ENCODE peak calls at places on chromosomes 12 and 14, in nine cellular contexts. One of them, this sample, is unnamed. For H3K4me1 and H3K27me3, the result is how much of the 10 kb centered on the place peaks cover.

GRCh38 chr12:126890097-126890496 is 1376.9 kb upstream of the TMEM132C start:
- DNase-seq in esophagus muscularis mucosa: peak
- DNase-seq in sigmoid colon: no peak
- DNase-seq in ovary: no peak
- DNase-seq in H1: no peak
- DNase-seq in tibial nerve: no peak
- DNase-seq in stomach: no peak
- DNase-seq in SK-N-SH: no peak
- DNase-seq in HepG2: no peak
- DNase-seq in this sample: no peak

GRCh38 chr12:47832263-47832933 is 12.7 kb upstream of the HDAC7 start:
- DNase-seq in tibial nerve: no peak
- DNase-seq in HepG2: no peak
- DNase-seq in H1: no peak
- DNase-seq in esophagus muscularis mucosa: no peak
- DNase-seq in sigmoid colon: no peak
- DNase-seq in stomach: no peak
- DNase-seq in ovary: no peak
- DNase-seq in SK-N-SH: no peak
- DNase-seq in this sample: no peak

GRCh38 chr14:70073924-70074566 is 114.7 kb downstream of the SLC8A3 start:
- DNase-seq in ovary: peak
- DNase-seq in stomach: peak
- DNase-seq in esophagus muscularis mucosa: no peak
- DNase-seq in HepG2: peak
- DNase-seq in sigmoid colon: no peak
- DNase-seq in SK-N-SH: peak
- DNase-seq in H1: peak
- DNase-seq in tibial nerve: no peak
- DNase-seq in this sample: peak

GRCh38 chr12:63889236-63889635 is 44.7 kb downstream of the SRGAP1 start:
- DNase-seq in HepG2: no peak
- DNase-seq in H1: no peak
- DNase-seq in esophagus muscularis mucosa: no peak
- DNase-seq in sigmoid colon: no peak
- DNase-seq in stomach: no peak
- DNase-seq in tibial nerve: no peak
- DNase-seq in SK-N-SH: no peak
- DNase-seq in ovary: no peak
- DNase-seq in this sample: no peak

GRCh38 chr12:65877836-65878235 is 53.6 kb downstream of the HMGA2 start:
- DNase-seq in ovary: no peak
- DNase-seq in HepG2: no peak
- DNase-seq in H1: no peak
- DNase-seq in tibial nerve: no peak
- DNase-seq in esophagus muscularis mucosa: no peak
- DNase-seq in stomach: no peak
- DNase-seq in sigmoid colon: no peak
- DNase-seq in SK-N-SH: no peak
- DNase-seq in this sample: no peak

GRCh38 chr14:24761141-24761540 is 127.2 kb upstream of the GZMB start:
- DNase-seq in esophagus muscularis mucosa: no peak
- DNase-seq in HepG2: peak
- DNase-seq in H1: no peak
- DNase-seq in SK-N-SH: no peak
- DNase-seq in tibial nerve: no peak
- DNase-seq in ovary: no peak
- DNase-seq in stomach: no peak
- DNase-seq in sigmoid colon: no peak
- DNase-seq in this sample: no peak

GRCh38 chr12:12749433-12749832 is 32.3 kb downstream of the CDKN1B start:
- DNase-seq in sigmoid colon: no peak
- DNase-seq in SK-N-SH: no peak
- DNase-seq in ovary: peak
- DNase-seq in stomach: no peak
- DNase-seq in HepG2: peak
- DNase-seq in tibial nerve: no peak
- DNase-seq in esophagus muscularis mucosa: no peak
- DNase-seq in H1: no peak
- DNase-seq in this sample: no peak

GRCh38 chr12:113960030-113960429 is 6.1 kb downstream of the RBM19 start:
- DNase-seq in esophagus muscularis mucosa: no peak
- DNase-seq in SK-N-SH: no peak
- DNase-seq in ovary: no peak
- DNase-seq in stomach: no peak
- DNase-seq in tibial nerve: no peak
- DNase-seq in sigmoid colon: no peak
- DNase-seq in H1: no peak
- DNase-seq in HepG2: no peak
- DNase-seq in this sample: no peak

GRCh38 chr12:6959376-6960290 is 8.5 kb downstream of the PTPN6 start:
- DNase-seq in tibial nerve: no peak
- DNase-seq in HepG2: no peak
- DNase-seq in SK-N-SH: no peak
- DNase-seq in sigmoid colon: peak
- DNase-seq in stomach: no peak
- DNase-seq in esophagus muscularis mucosa: no peak
- DNase-seq in H1: no peak
- DNase-seq in ovary: peak
- DNase-seq in this sample: no peak

GRCh38 chr12:6958609-6959375 is 7.6 kb downstream of the PTPN6 start:
- DNase-seq in ovary: peak
- DNase-seq in SK-N-SH: peak
- DNase-seq in sigmoid colon: peak
- DNase-seq in tibial nerve: no peak
- DNase-seq in esophagus muscularis mucosa: no peak
- DNase-seq in stomach: no peak
- DNase-seq in H1: no peak
- DNase-seq in HepG2: no peak
- DNase-seq in this sample: no peak

GRCh38 chr12:6961278-6961694 is 9.2 kb downstream of the PHB2 start:
- DNase-seq in stomach: peak
- DNase-seq in ovary: peak
- DNase-seq in SK-N-SH: peak
- DNase-seq in sigmoid colon: peak
- DNase-seq in HepG2: no peak
- DNase-seq in H1: no peak
- DNase-seq in esophagus muscularis mucosa: no peak
- DNase-seq in tibial nerve: no peak
- DNase-seq in this sample: peak

GRCh38 chr12:6961695-6962284 is 8.7 kb downstream of the PHB2 start:
- DNase-seq in stomach: peak
- DNase-seq in esophagus muscularis mucosa: no peak
- DNase-seq in SK-N-SH: peak
- DNase-seq in H1: no peak
- DNase-seq in ovary: peak
- DNase-seq in sigmoid colon: peak
- DNase-seq in HepG2: peak
- DNase-seq in tibial nerve: no peak
- DNase-seq in this sample: peak

DNA sequence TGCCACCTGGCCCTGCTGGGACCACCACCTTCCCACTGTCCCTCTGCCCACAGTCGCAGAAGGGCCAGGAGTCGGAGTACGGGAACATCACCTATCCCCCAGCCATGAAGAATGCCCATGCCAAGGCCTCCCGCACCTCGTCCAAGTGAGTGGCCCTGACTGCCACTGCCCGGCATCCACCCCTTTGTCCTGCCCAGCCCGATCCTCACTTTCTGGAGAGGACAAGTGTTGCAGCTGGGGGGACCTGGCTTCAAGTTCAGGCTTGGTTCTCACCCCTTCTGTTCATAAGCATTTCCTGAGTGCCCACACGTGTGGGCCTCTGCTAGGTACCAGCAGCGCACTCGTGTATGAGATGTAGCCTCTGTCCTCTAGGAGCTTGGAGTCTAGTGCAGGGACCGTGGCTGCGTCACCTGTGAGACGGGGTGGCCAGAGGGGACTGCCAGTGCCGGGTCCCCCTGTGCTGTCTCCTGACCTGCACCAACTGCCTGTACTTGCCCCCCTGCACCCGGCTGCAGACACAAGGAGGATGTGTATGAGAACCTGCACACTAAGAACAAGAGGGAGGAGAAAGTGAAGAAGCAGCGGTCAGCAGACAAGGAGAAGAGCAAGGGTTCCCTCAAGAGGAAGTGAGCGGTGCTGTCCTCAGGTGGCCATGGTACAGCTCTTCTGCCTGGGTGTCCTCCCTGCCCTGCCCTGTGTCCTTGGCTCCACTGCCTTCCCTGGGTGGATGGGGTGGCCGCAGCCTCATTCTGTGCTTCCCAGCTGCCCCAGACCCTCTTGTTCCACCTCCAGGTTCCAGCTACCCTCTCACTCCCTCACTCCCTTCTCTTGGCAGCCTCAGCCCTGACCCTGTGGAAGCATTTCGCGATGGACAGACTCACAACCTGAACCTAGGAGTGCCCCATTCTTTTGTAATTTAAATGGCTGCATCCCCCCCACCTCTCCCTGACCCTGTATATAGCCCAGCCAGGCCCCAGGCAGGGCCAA is 9.4 kb downstream of the PTPN6 start:
- DNase-seq in SK-N-SH: peak
- DNase-seq in HepG2: no peak
- DNase-seq in sigmoid colon: peak
- DNase-seq in stomach: no peak
- DNase-seq in esophagus muscularis mucosa: no peak
- DNase-seq in tibial nerve: no peak
- DNase-seq in H1: no peak
- DNase-seq in ovary: peak
- DNase-seq in this sample: no peak
- H3K4me1 ChIP-seq in SK-N-SH: under half
- H3K4me1 ChIP-seq in HepG2: under half
- H3K4me1 ChIP-seq in sigmoid colon: under half
- H3K4me1 ChIP-seq in stomach: under half
- H3K4me1 ChIP-seq in esophagus muscularis mucosa: half or more
- H3K4me1 ChIP-seq in tibial nerve: under half
- H3K4me1 ChIP-seq in H1: under half
- H3K4me1 ChIP-seq in ovary: under half
- H3K4me1 ChIP-seq in this sample: half or more

GRCh38 chr14:97705976-97706375 is 908.8 kb downstream of the VRK1 start:
- DNase-seq in sigmoid colon: no peak
- DNase-seq in ovary: no peak
- DNase-seq in esophagus muscularis mucosa: peak
- DNase-seq in HepG2: no peak
- DNase-seq in H1: no peak
- DNase-seq in tibial nerve: no peak
- DNase-seq in SK-N-SH: no peak
- DNase-seq in stomach: no peak
- DNase-seq in this sample: no peak

GRCh38 chr14:97704316-97704715 is 907.1 kb downstream of the VRK1 start:
- DNase-seq in esophagus muscularis mucosa: no peak
- DNase-seq in stomach: no peak
- DNase-seq in tibial nerve: no peak
- DNase-seq in SK-N-SH: no peak
- DNase-seq in ovary: no peak
- DNase-seq in H1: no peak
- DNase-seq in HepG2: no peak
- DNase-seq in sigmoid colon: no peak
- DNase-seq in this sample: no peak

GRCh38 chr14:97706814-97707213 is 909.6 kb downstream of the VRK1 start:
- DNase-seq in HepG2: no peak
- DNase-seq in SK-N-SH: no peak
- DNase-seq in stomach: no peak
- DNase-seq in ovary: no peak
- DNase-seq in sigmoid colon: no peak
- DNase-seq in H1: no peak
- DNase-seq in tibial nerve: no peak
- DNase-seq in esophagus muscularis mucosa: peak
- DNase-seq in this sample: no peak

GRCh38 chr14:97703006-97703760 is 906.0 kb downstream of the VRK1 start:
- DNase-seq in ovary: no peak
- DNase-seq in H1: no peak
- DNase-seq in SK-N-SH: no peak
- DNase-seq in tibial nerve: no peak
- DNase-seq in sigmoid colon: no peak
- DNase-seq in esophagus muscularis mucosa: no peak
- DNase-seq in stomach: no peak
- DNase-seq in HepG2: no peak
- DNase-seq in this sample: no peak

GRCh38 chr14:97705107-97705506 is 907.9 kb downstream of the VRK1 start:
- DNase-seq in stomach: no peak
- DNase-seq in esophagus muscularis mucosa: no peak
- DNase-seq in sigmoid colon: no peak
- DNase-seq in H1: no peak
- DNase-seq in HepG2: no peak
- DNase-seq in tibial nerve: no peak
- DNase-seq in ovary: no peak
- DNase-seq in SK-N-SH: no peak
- DNase-seq in this sample: no peak
- TF ChIP-seq EP300 in stomach: no peak
- TF ChIP-seq EP300 in esophagus muscularis mucosa: no peak
- TF ChIP-seq EP300 in sigmoid colon: no peak
- TF ChIP-seq EP300 in H1: no peak
- TF ChIP-seq EP300 in HepG2: no peak
- TF ChIP-seq EP300 in tibial nerve: no peak
- TF ChIP-seq EP300 in ovary: no peak
- TF ChIP-seq EP300 in SK-N-SH: no peak
- TF ChIP-seq EP300 in this sample: no peak

GRCh38 chr12:132618683-132619043 is at the start of gene P2RX2:
- DNase-seq in esophagus muscularis mucosa: no peak
- DNase-seq in sigmoid colon: no peak
- DNase-seq in SK-N-SH: peak
- DNase-seq in HepG2: no peak
- DNase-seq in ovary: no peak
- DNase-seq in stomach: no peak
- DNase-seq in tibial nerve: no peak
- DNase-seq in H1: no peak
- DNase-seq in this sample: no peak

GRCh38 chr12:132617135-132617701 is 1.4 kb upstream of the P2RX2 start:
- DNase-seq in H1: no peak
- DNase-seq in sigmoid colon: no peak
- DNase-seq in SK-N-SH: no peak
- DNase-seq in stomach: no peak
- DNase-seq in HepG2: no peak
- DNase-seq in tibial nerve: no peak
- DNase-seq in esophagus muscularis mucosa: no peak
- DNase-seq in ovary: no peak
- DNase-seq in this sample: no peak

GRCh38 chr12:132619301-132620112 is 931 bp downstream of the P2RX2 start:
- DNase-seq in ovary: no peak
- DNase-seq in HepG2: no peak
- DNase-seq in SK-N-SH: peak
- DNase-seq in sigmoid colon: no peak
- DNase-seq in esophagus muscularis mucosa: no peak
- DNase-seq in stomach: no peak
- DNase-seq in H1: no peak
- DNase-seq in tibial nerve: no peak
- DNase-seq in this sample: peak

GRCh38 chr12:132620113-132620892 is 1.7 kb downstream of the P2RX2 start:
- DNase-seq in esophagus muscularis mucosa: no peak
- DNase-seq in tibial nerve: no peak
- DNase-seq in ovary: no peak
- DNase-seq in stomach: no peak
- DNase-seq in HepG2: no peak
- DNase-seq in SK-N-SH: peak
- DNase-seq in sigmoid colon: no peak
- DNase-seq in H1: no peak
- DNase-seq in this sample: peak

GRCh38 chr12:132617822-132618682 is 524 bp upstream of the P2RX2 start:
- DNase-seq in H1: no peak
- DNase-seq in stomach: no peak
- DNase-seq in sigmoid colon: no peak
- DNase-seq in SK-N-SH: peak
- DNase-seq in esophagus muscularis mucosa: no peak
- DNase-seq in tibial nerve: no peak
- DNase-seq in HepG2: no peak
- DNase-seq in ovary: no peak
- DNase-seq in this sample: no peak
- H3K27me3 ChIP-seq in H1: under half
- H3K27me3 ChIP-seq in stomach: half or more
- H3K27me3 ChIP-seq in sigmoid colon: half or more
- H3K27me3 ChIP-seq in SK-N-SH: under half
- H3K27me3 ChIP-seq in esophagus muscularis mucosa: half or more
- H3K27me3 ChIP-seq in tibial nerve: under half
- H3K27me3 ChIP-seq in HepG2: under half
- H3K27me3 ChIP-seq in ovary: under half
- H3K27me3 ChIP-seq in this sample: under half

GRCh38 chr12:54286042-54286931 is 5.8 kb downstream of the HNRNPA1 start:
- DNase-seq in stomach: no peak
- DNase-seq in sigmoid colon: no peak
- DNase-seq in HepG2: no peak
- DNase-seq in H1: no peak
- DNase-seq in esophagus muscularis mucosa: no peak
- DNase-seq in SK-N-SH: no peak
- DNase-seq in tibial nerve: no peak
- DNase-seq in ovary: no peak
- DNase-seq in this sample: no peak

GRCh38 chr12:54279632-54280400 is at the start of gene CBX5:
- DNase-seq in SK-N-SH: peak
- DNase-seq in tibial nerve: peak
- DNase-seq in esophagus muscularis mucosa: peak
- DNase-seq in stomach: peak
- DNase-seq in H1: peak
- DNase-seq in ovary: peak
- DNase-seq in HepG2: peak
- DNase-seq in sigmoid colon: peak
- DNase-seq in this sample: peak

GRCh38 chr12:54285150-54286041 is 4.9 kb downstream of the HNRNPA1 start:
- DNase-seq in ovary: no peak
- DNase-seq in esophagus muscularis mucosa: no peak
- DNase-seq in sigmoid colon: no peak
- DNase-seq in stomach: no peak
- DNase-seq in SK-N-SH: no peak
- DNase-seq in HepG2: no peak
- DNase-seq in H1: no peak
- DNase-seq in tibial nerve: no peak
- DNase-seq in this sample: no peak

GRCh38 chr12:54280401-54281260 is at the start of gene HNRNPA1:
- DNase-seq in HepG2: peak
- DNase-seq in H1: peak
- DNase-seq in sigmoid colon: peak
- DNase-seq in SK-N-SH: peak
- DNase-seq in tibial nerve: peak
- DNase-seq in stomach: peak
- DNase-seq in esophagus muscularis mucosa: peak
- DNase-seq in ovary: peak
- DNase-seq in this sample: peak

DNA sequence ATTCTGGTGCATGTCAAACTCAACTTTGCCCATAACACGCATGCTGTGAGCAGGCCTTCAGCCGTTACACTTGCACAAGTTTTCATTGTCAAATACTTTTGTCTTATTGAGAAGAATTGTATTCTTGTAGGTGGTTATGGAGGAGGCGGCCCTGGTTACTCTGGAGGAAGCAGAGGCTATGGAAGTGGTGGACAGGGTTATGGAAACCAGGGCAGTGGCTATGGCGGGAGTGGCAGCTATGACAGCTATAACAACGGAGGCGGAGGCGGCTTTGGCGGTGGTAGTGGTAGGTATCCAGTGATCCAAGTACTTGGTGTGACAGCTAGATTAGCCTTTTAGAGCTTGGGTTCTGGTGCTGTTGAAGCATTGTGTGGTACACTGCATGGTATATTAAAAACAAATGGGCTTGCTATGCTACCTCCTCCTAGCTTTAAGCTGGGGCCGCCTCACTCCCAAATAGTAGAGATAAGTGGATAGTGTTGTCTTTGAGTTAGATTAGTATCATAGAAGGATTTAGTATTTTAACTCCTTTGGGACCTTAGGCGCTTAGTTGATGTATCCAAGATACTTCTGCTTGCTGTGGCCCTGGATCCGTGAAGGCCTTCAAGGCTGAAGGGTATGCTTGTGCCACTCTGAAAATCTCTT is 2.5 kb downstream of the HNRNPA1 start:
- DNase-seq in HepG2: no peak
- DNase-seq in tibial nerve: no peak
- DNase-seq in esophagus muscularis mucosa: no peak
- DNase-seq in stomach: no peak
- DNase-seq in H1: no peak
- DNase-seq in sigmoid colon: no peak
- DNase-seq in SK-N-SH: no peak
- DNase-seq in ovary: no peak
- DNase-seq in this sample: no peak
- H3K4me1 ChIP-seq in HepG2: half or more
- H3K4me1 ChIP-seq in tibial nerve: under half
- H3K4me1 ChIP-seq in esophagus muscularis mucosa: half or more
- H3K4me1 ChIP-seq in stomach: half or more
- H3K4me1 ChIP-seq in H1: under half
- H3K4me1 ChIP-seq in sigmoid colon: half or more
- H3K4me1 ChIP-seq in SK-N-SH: under half
- H3K4me1 ChIP-seq in ovary: under half
- H3K4me1 ChIP-seq in this sample: half or more

This sample was measured in upper lobe of left lung.